ENCODE peak calls at places on chromosomes 3 and 15, in five cellular contexts. T is HepG2, G is K562, V is GM12878, Y is H1. S is an unnamed sample.

GRCh38 chr3:169118666-169119370 is 544.7 kb downstream of the MECOM start:
- DNase-seq in T (no peak), G (no peak), V (no peak), Y (no peak), S (no peak)

GRCh38 chr15:90101969-90102890 is at the start of gene IDH2:
- DNase-seq in T (peak), G (peak), V (no peak), Y (no peak), S (peak)

GRCh38 chr3:188389711-188390346 is 235.9 kb downstream of the LPP start:
- DNase-seq in T (no peak), G (no peak), V (no peak), Y (no peak), S (no peak)

GRCh38 chr3:10280177-10280529 is 12.6 kb downstream of the GHRL start:
- DNase-seq in T (no peak), G (no peak), V (no peak), Y (no peak), S (no peak)

GRCh38 chr15:65953622-65954021 is 84.3 kb downstream of the RAB11A start:
- DNase-seq in T (no peak), G (no peak), V (no peak), Y (no peak), S (no peak)

GRCh38 chr3:184261270-184262165 is at the start of gene CAMK2N2:
- DNase-seq in T (peak), G (peak), V (no peak), Y (no peak), S (no peak)

GRCh38 chr3:15797600-15798303 is at the start of gene ANKRD28:
- DNase-seq in T (peak), G (peak), V (no peak), Y (no peak), S (peak)

GRCh38 chr3:119637679-119638525 is 22.5 kb downstream of the POPDC2 start:
- DNase-seq in T (no peak), G (peak), V (peak), Y (no peak), S (no peak)

GRCh38 chr3:71454513-71455423 is 128.8 kb downstream of the FOXP1 start:
- DNase-seq in T (no peak), G (no peak), V (no peak), Y (no peak), S (no peak)

GRCh38 chr3:41302295-41302694 is 103.0 kb downstream of the CTNNB1 start:
- DNase-seq in T (no peak), G (no peak), V (no peak), Y (no peak), S (no peak)
- TF ChIP-seq ATF3 in T (no peak), G (no peak), V (no peak), Y (no peak), S (no peak)

GRCh38 chr3:146283796-146284485 is 33.0 kb upstream of the PLSCR4 start:
- DNase-seq in T (peak), G (no peak), V (no peak), Y (no peak), S (no peak)
- TF ChIP-seq MAX in T (no peak), G (no peak), V (no peak), Y (no peak), S (no peak)

GRCh38 chr15:88940110-88940675 is 27.0 kb upstream of the MFGE8 start:
- DNase-seq in T (no peak), G (no peak), V (no peak), Y (no peak), S (no peak)

GRCh38 chr15:88939486-88939806 is 26.3 kb upstream of the MFGE8 start:
- DNase-seq in T (no peak), G (no peak), V (no peak), Y (no peak), S (no peak)

GRCh38 chr15:88938802-88939485 is 25.8 kb upstream of the MFGE8 start:
- DNase-seq in T (no peak), G (peak), V (no peak), Y (no peak), S (no peak)
- H2AFZ ChIP-seq in T (no peak), G (peak), V (no peak), Y (no peak), S (no peak)

GRCh38 chr3:148903941-148904340 is 38.8 kb downstream of the CPA3 start:
- DNase-seq in T (no peak), G (no peak), V (no peak), Y (no peak), S (no peak)

GRCh38 chr3:148902173-148902791 is 37.2 kb downstream of the CPA3 start:
- DNase-seq in T (no peak), G (no peak), V (no peak), Y (no peak), S (no peak)

DNA sequence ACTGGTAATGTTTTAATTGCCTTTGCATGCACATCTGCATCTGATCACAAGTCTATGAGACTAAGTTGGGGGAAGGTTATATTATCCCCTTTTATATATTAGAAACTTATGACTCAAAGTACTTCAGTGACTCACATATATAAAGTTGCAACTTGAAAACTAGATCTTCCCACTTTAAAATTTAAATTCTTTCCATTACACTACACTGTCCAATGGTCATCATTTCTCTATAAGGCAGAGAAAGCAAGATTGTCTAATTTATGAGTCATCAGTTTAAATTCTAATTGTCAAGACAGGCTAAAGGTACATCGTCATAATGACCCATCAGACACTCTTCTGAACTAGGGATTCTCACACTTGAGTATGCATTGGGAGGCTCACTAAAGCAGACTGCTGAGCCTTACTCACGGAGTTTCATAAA is 37.9 kb downstream of the CPA3 start:
- DNase-seq in T (no peak), G (no peak), V (no peak), Y (no peak), S (no peak)
- TF ChIP-seq ATF3 in T (no peak), G (peak), V (no peak), Y (no peak), S (no peak)

GRCh38 chr3:64354221-64354620 is 129.0 kb upstream of the PRICKLE2 start:
- DNase-seq in T (no peak), G (no peak), V (no peak), Y (no peak), S (no peak)

GRCh38 chr3:64357481-64357880 is 132.2 kb upstream of the PRICKLE2 start:
- DNase-seq in T (no peak), G (no peak), V (no peak), Y (no peak), S (no peak)

GRCh38 chr3:64354956-64355355 is 129.7 kb upstream of the PRICKLE2 start:
- DNase-seq in T (no peak), G (no peak), V (no peak), Y (no peak), S (no peak)

GRCh38 chr3:64353256-64353655 is 128.0 kb upstream of the PRICKLE2 start:
- DNase-seq in T (no peak), G (no peak), V (no peak), Y (no peak), S (no peak)

GRCh38 chr3:64355473-64355872 is 130.2 kb upstream of the PRICKLE2 start:
- DNase-seq in T (no peak), G (no peak), V (no peak), Y (no peak), S (no peak)
- TF ChIP-seq MAX in T (no peak), G (no peak), V (no peak), Y (no peak), S (no peak)

GRCh38 chr15:83653288-83653638 is 660 bp upstream of the ADAMTSL3 start:
- DNase-seq in T (no peak), G (no peak), V (no peak), Y (no peak), S (no peak)

GRCh38 chr15:83655237-83655616 is 1.3 kb downstream of the ADAMTSL3 start:
- DNase-seq in T (no peak), G (no peak), V (no peak), Y (no peak), S (no peak)

GRCh38 chr15:83652606-83653204 is 1.2 kb upstream of the ADAMTSL3 start:
- DNase-seq in T (no peak), G (no peak), V (no peak), Y (no peak), S (no peak)

GRCh38 chr15:83654379-83655236 is 685 bp downstream of the ADAMTSL3 start:
- DNase-seq in T (no peak), G (no peak), V (no peak), Y (no peak), S (no peak)

DNA sequence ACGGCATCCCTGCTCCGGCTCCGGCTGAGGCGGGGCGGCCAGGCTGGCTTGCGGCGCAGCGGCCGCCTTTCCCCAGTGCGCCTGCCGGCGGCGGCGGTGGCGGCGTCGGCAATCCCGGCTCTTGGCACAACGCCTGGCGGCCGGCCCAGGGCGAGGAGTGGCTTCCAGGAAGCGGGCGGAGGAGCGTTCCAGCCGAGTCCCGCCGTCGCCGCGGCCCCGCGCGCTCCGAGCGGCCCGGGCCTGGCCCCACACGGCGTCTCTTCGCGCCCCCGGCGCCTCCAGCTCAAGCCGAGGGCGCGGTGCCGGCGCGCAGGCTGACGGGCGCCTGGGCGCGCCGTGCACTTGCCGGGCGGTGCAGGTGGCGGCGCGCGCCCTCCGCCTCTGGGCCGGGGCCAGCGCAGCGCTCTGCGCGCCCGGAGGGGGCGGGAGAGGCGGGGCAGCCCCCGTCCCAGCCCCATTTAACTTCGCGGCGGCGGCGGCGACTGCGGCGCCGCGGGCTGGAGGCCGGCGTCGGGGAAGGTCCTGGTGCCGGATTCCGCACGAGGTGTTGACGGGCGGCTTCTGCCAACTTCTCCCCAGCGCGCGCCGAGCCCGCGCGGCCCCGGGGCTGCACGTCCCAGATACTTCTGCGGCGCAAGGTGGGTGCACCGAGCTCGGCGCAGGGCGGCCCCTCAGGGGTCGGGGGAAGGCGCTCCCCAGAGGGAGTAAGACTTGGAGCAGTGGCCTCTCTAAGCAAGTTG is at the start of gene ADAMTSL3:
- DNase-seq in T (no peak), G (no peak), V (no peak), Y (peak), S (no peak)
- H2AFZ ChIP-seq in T (no peak), G (no peak), V (no peak), Y (peak), S (no peak)

DNA sequence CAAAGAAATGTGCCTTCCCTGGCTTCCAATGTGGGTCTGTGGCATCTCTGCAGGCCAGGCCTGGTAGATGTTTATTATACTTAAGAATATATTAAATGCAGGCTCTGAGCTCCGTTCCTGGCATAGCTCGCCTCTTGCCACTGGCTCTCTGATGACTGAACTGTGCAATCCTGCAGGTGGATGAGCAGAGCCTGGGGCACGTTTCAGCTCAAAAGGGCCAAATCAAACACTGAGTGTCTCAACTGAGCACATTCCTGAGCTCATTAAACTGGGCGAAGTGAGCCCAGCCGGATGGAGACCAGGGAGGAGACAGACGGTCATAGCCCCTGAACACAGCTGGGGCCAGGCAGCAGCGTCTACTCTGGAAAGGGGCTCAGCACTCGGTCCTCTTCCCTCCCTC is 77.6 kb upstream of the ANKRD34C start:
- DNase-seq in T (no peak), G (no peak), V (no peak), Y (no peak), S (no peak)
- TF ChIP-seq ATF3 in T (no peak), G (no peak), V (no peak), Y (no peak), S (no peak)